ENCODE peak calls at places on chromosomes 7 and 10, in ten cellular contexts. V is ovary, J is sigmoid colon, F is body of pancreas, D is heart left ventricle, Z is Panc1, I is left ventricle myocardium inferior, X is heart right ventricle, B is breast epithelium, K is DND-41. T is an unnamed sample. For H3K27me3, the result is how much of the 10 kb centered on the place peaks cover.

GRCh38 chr7:29091121-29091601 is 55.2 kb downstream of the CPVL start:
- DNase-seq in V (peak), J (no peak), F (no peak), D (peak), Z (no peak), I (peak), X (peak), B (no peak), K (no peak), T (no peak)

GRCh38 chr10:26254616-26255015 is 38.0 kb downstream of the GAD2 start:
- DNase-seq in V (no peak), J (no peak), F (no peak), D (no peak), Z (no peak), I (no peak), X (no peak), B (no peak), K (no peak), T (no peak)

GRCh38 chr10:131980757-131981428 is 830 bp downstream of the BNIP3 start:
- DNase-seq in V (no peak), J (peak), F (peak), D (no peak), Z (no peak), I (no peak), X (peak), B (peak), K (no peak), T (no peak)

GRCh38 chr10:119209050-119209735 is 1.8 kb downstream of the GRK5 start:
- DNase-seq in V (peak), J (peak), F (peak), D (peak), Z (no peak), I (peak), X (peak), B (peak), K (peak), T (no peak)

GRCh38 chr10:30747633-30748032 is 118.1 kb upstream of the LYZL2 start:
- DNase-seq in V (no peak), J (no peak), F (no peak), D (no peak), Z (no peak), I (no peak), X (no peak), B (no peak), K (no peak), T (no peak)

GRCh38 chr10:17234541-17234940 is 6.5 kb downstream of the VIM start:
- DNase-seq in V (no peak), J (no peak), F (no peak), D (no peak), Z (no peak), I (no peak), X (no peak), B (no peak), K (no peak), T (no peak)

GRCh38 chr10:71726673-71727428 is 7.3 kb upstream of the C10orf105 start:
- DNase-seq in V (no peak), J (no peak), F (no peak), D (no peak), Z (no peak), I (no peak), X (no peak), B (no peak), K (peak), T (no peak)

GRCh38 chr10:4080225-4080624 is 295.2 kb upstream of the KLF6 start:
- DNase-seq in V (no peak), J (no peak), F (no peak), D (no peak), Z (no peak), I (no peak), X (no peak), B (no peak), K (no peak), T (no peak)

GRCh38 chr10:33897255-33897893 is 562.9 kb upstream of the NRP1 start:
- DNase-seq in V (no peak), J (no peak), F (no peak), D (no peak), Z (no peak), I (no peak), X (no peak), B (no peak), K (no peak), T (no peak)

GRCh38 chr7:26500749-26501352 is 209.2 kb downstream of the SNX10 start:
- DNase-seq in V (no peak), J (no peak), F (no peak), D (no peak), Z (no peak), I (no peak), X (no peak), B (no peak), K (no peak), T (no peak)

GRCh38 chr10:96646774-96647173 is 60.0 kb upstream of the TM9SF3 start:
- DNase-seq in V (no peak), J (no peak), F (no peak), D (no peak), Z (no peak), I (no peak), X (no peak), B (no peak), K (no peak), T (no peak)

GRCh38 chr10:63707254-63707910 is 186.2 kb downstream of the REEP3 start:
- DNase-seq in V (no peak), J (no peak), F (peak), D (no peak), Z (peak), I (no peak), X (peak), B (no peak), K (no peak), T (peak)

GRCh38 chr7:120028636-120029035 is 244.3 kb upstream of the KCND2 start:
- DNase-seq in V (no peak), J (no peak), F (no peak), D (no peak), Z (no peak), I (no peak), X (no peak), B (no peak), K (no peak), T (no peak)

GRCh38 chr7:69880848-69881247 is 282.6 kb downstream of the AUTS2 start:
- DNase-seq in V (no peak), J (no peak), F (no peak), D (no peak), Z (no peak), I (no peak), X (no peak), B (no peak), K (no peak), T (no peak)

GRCh38 chr7:149801816-149802215 is 28.4 kb upstream of the ZNF467 start:
- DNase-seq in V (no peak), J (no peak), F (no peak), D (no peak), Z (no peak), I (no peak), X (no peak), B (no peak), K (no peak), T (no peak)

GRCh38 chr7:149801002-149801566 is 27.7 kb upstream of the ZNF467 start:
- DNase-seq in V (no peak), J (no peak), F (no peak), D (no peak), Z (no peak), I (no peak), X (no peak), B (no peak), K (no peak), T (no peak)

GRCh38 chr7:149799397-149800168 is 26.2 kb upstream of the ZNF467 start:
- DNase-seq in V (no peak), J (no peak), F (peak), D (no peak), Z (peak), I (peak), X (no peak), B (no peak), K (peak), T (no peak)

GRCh38 chr7:149797771-149798170 is 24.4 kb upstream of the ZNF467 start:
- DNase-seq in V (no peak), J (no peak), F (no peak), D (no peak), Z (no peak), I (no peak), X (no peak), B (no peak), K (no peak), T (no peak)

GRCh38 chr7:149800169-149800555 is 26.8 kb upstream of the ZNF467 start:
- DNase-seq in V (no peak), J (no peak), F (no peak), D (no peak), Z (no peak), I (no peak), X (no peak), B (no peak), K (no peak), T (no peak)
- TF ChIP-seq CTCF in V (no peak), J (no peak), F (no peak), D (no peak), Z (peak), I (no peak), X (no peak), B (no peak), K (no peak), T (no peak)

GRCh38 chr7:105519353-105519752 is 2.7 kb downstream of the PUS7 start:
- DNase-seq in V (no peak), J (no peak), F (no peak), D (no peak), Z (no peak), I (no peak), X (no peak), B (no peak), K (no peak), T (no peak)
- H3K27me3 ChIP-seq in V (under half), J (under half), F (under half), D (under half), Z (under half), I (under half), X (under half), B (under half), K (under half), T (under half)

GRCh38 chr10:13173619-13174018 is 12.3 kb downstream of the MCM10 start:
- DNase-seq in V (no peak), J (no peak), F (no peak), D (no peak), Z (no peak), I (no peak), X (no peak), B (no peak), K (no peak), T (no peak)
- H3K4me3 ChIP-seq in V (no peak), J (no peak), F (no peak), D (no peak), Z (no peak), I (no peak), X (no peak), B (no peak), K (no peak), T (no peak)

GRCh38 chr10:49381111-49381900 is 14.6 kb downstream of the DRGX start:
- DNase-seq in V (no peak), J (no peak), F (no peak), D (no peak), Z (no peak), I (no peak), X (no peak), B (no peak), K (no peak), T (no peak)

GRCh38 chr10:49382226-49382625 is 13.7 kb downstream of the DRGX start:
- DNase-seq in V (no peak), J (no peak), F (no peak), D (no peak), Z (no peak), I (no peak), X (no peak), B (no peak), K (no peak), T (no peak)

GRCh38 chr10:49377256-49377655 is 18.6 kb downstream of the DRGX start:
- DNase-seq in V (no peak), J (no peak), F (no peak), D (no peak), Z (no peak), I (no peak), X (no peak), B (no peak), K (no peak), T (no peak)

GRCh38 chr10:49382826-49383225 is 13.1 kb downstream of the DRGX start:
- DNase-seq in V (no peak), J (no peak), F (no peak), D (no peak), Z (no peak), I (no peak), X (no peak), B (no peak), K (no peak), T (no peak)

DNA sequence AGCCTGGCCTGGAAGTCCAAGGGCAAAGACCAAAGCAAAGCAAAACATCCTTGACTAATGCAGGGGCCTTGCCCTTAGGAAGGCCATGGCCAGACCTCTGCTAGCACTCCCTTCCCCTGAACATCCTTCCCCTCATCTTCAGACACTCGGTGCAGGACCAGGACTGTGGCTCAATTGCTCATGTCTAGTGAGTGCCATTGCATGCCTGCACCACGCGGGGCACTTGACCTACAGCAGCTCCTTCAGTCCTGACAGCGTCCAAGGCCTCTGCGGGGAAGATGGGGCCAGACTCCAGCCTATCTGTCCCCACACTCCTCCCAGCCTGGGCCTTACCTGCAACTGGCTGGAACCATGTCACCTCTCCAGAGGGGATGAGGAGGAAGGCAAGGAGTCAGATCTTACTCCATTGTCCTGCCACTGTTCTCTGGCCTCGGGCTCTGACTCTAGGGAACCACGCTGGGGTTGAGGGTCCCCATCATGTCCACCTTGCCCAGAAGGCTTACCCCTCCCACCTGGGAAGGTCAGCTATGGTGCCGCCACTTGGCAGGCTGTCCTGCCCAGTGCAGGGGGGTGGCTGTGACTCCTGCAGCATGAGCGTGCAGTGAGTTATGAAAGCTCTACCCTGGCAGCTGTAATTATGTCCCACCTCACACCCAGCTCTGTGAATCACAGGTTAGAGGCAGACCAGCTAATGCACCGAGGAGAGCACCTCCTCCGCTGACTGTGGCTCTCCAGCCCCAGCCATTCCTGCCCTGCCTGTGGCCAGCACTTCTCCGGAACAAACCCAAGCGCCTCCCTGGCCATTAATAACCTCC is 16.1 kb downstream of the DRGX start:
- DNase-seq in V (no peak), J (no peak), F (no peak), D (no peak), Z (no peak), I (no peak), X (no peak), B (no peak), K (no peak), T (no peak)
- TF ChIP-seq CTCF in V (no peak), J (no peak), F (no peak), D (no peak), Z (no peak), I (peak), X (peak), B (no peak), K (no peak), T (peak)

DNA sequence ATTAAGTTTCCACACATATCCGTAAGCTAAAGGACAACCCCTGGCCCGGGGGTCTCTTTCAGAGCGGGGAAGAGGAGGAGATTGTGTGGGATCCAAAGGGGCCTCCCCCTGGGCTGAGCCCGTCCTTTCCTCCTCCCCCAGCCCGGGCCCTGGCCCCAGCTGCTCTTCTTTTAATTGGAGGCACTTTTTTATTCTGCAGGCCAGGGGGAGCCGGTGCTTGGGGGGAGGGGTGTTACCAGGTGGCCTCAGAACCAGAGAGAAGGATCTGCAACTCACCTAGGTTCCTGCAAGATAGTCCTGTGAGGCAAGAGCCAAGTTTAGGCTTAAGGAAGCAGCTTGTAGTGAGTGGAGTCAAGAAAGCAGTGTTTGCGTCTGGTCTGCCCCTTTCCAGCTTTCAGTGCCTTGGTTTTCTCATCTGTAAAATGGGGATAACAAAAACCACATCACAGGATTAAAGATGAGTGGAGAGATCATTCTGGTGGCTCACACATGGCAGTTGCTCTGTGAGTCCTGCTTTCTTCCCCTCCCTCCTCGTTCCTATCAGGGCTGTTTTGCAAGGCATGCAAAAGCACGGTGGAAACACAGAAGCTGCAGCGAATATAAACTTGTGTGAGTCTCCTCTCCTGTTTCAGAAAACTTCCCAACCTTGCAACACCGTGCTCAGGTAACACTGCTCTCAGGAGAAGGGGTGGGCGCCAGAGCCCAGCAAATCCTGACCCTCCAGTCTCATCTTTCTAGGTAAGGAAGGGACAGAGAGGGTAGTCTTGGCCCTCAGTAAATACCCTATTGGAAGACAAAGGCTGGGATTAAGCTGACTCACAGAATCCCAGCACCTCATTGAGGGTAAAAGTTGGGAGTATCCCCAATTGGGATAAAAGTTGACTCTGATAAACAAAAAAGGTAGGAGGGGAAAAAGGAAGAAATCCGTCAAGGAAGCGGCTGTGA is 4.1 kb upstream of the TLX1 start:
- DNase-seq in V (no peak), J (no peak), F (no peak), D (no peak), Z (no peak), I (no peak), X (no peak), B (no peak), K (no peak), T (no peak)
- H3K27me3 ChIP-seq in V (under half), J (half or more), F (under half), D (half or more), Z (under half), I (half or more), X (half or more), B (under half), K (under half), T (half or more)

DNA sequence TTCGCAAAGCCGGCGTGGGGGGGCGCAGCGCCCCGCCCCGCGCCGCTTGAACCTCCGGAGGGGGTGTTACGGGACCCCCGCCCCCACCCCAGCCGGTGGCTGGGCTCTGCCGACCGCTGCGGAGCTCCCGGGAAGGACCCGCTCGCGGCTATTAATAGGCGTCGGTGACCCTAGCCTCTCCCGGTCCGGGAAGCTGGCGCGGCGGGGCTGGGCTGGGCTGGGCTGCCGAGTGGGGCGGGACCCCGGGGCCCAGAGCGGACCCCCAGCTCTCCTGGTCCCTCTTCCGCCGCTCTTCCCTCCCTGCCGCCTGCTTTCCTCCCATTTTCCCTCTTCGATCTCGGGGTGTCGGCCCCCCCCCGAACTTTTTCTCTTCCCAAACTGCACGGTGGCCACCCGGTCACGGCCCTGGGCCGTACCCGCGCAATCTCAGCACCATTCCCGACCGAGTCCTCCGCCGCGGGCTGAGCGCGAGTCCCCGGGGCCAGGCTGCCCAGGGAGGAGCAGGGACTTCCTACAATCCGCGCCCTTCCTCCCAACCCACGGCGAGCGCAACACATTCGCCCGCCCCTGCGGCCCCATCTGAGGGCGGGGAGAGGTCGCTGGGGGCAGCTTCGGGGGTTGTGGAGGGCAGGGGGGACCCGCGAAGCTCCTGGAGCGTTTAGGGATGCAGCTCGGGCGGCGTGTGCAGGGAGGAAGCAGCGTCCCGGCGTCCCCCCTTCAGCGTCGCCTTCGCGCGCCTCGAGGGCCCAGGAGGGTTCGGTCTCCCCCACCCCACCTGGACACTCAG is 3.1 kb upstream of the ELFN1 start:
- DNase-seq in V (no peak), J (peak), F (peak), D (peak), Z (no peak), I (no peak), X (no peak), B (peak), K (no peak), T (no peak)
- H3K4me3 ChIP-seq in V (peak), J (peak), F (no peak), D (peak), Z (peak), I (peak), X (peak), B (peak), K (peak), T (peak)

DNA sequence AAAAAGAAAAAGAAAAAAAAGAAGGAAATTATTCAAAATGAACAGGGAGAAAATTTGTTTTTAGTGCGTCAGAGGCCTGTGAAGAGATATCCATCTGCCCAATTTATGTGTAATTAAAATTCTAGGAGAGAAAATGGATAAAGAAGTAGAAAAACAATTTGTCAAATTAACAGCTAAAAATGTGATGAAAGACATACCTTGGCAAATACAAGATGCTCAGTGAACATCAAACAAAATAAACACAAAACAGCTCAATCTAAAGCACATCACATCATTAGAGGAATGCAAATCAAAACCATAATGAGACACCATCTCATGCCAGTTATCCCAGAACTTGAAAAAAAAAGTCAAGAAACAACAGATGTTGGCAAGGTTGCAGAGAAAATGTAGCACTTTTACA is 472.8 kb downstream of the PAXIP1 start:
- DNase-seq in V (no peak), J (no peak), F (no peak), D (no peak), Z (no peak), I (no peak), X (no peak), B (no peak), K (no peak), T (no peak)
- TF ChIP-seq CTCF in V (no peak), J (no peak), F (no peak), D (no peak), Z (no peak), I (no peak), X (no peak), B (no peak), K (no peak), T (no peak)

DNA sequence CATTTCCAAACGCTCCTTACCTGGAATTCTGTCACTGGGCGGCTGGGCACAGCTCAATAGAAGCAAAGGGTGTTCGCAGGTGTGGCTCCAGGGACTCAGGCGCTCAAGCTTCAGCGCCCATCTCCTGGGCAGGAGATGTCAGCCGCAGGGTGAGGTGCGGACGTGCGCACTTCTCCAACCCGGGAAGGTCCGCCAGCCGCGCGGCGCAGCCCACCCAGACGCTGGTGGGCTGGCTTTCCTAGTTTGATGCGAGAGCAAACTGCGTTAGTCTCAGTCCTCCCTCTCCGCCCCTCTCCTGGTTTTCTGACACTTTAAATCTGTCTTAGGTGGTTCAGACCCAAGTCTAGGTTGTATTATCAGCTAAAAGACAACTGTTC is 267 bp downstream of the CALCR start:
- DNase-seq in V (no peak), J (no peak), F (no peak), D (peak), Z (no peak), I (no peak), X (no peak), B (no peak), K (no peak), T (no peak)
- H3K27me3 ChIP-seq in V (under half), J (under half), F (under half), D (under half), Z (under half), I (half or more), X (half or more), B (under half), K (under half), T (under half)

T was measured in BJ.